ENCODE peak calls at places on chromosomes 4 and X, in five cellular contexts. K, X, I, O and P are unnamed samples.

GRCh38 chr4:36243355-36244256 is 708 bp downstream of the ARAP2 start:
- DNase-seq in O (peak), I (no peak), K (no peak), X (peak), P (no peak)

GRCh38 chr4:86106475-86106874 is 253.4 kb downstream of the MAPK10 start:
- DNase-seq in K (no peak), X (no peak), I (no peak), O (no peak), P (no peak)

GRCh38 chrX:101260435-101260834 is 30.7 kb downstream of the TAF7L start:
- DNase-seq in I (no peak), K (no peak), X (no peak), O (no peak), P (peak)

GRCh38 chr4:139175647-139176298 is 1.2 kb downstream of the ELF2 start:
- DNase-seq in I (no peak), O (no peak), X (no peak), K (no peak), P (no peak)

GRCh38 chrX:9644335-9644734 is 121.3 kb downstream of the GPR143 start:
- DNase-seq in K (no peak), I (no peak), O (peak), X (no peak), P (peak)

GRCh38 chr4:186104114-186104894 is at the start of gene FAM149A:
- DNase-seq in I (no peak), X (no peak), O (peak), K (no peak), P (no peak)

GRCh38 chr4:155809835-155810234 is 51.0 kb downstream of the GUCY1B1 start:
- DNase-seq in O (no peak), I (no peak), X (no peak), K (peak), P (peak)

GRCh38 chr4:80393246-80393969 is 57.9 kb downstream of the CFAP299 start:
- DNase-seq in I (peak), O (no peak), X (no peak), K (peak), P (no peak)

GRCh38 chrX:40683245-40683644 is 35.9 kb upstream of the CXorf38 start:
- DNase-seq in O (no peak), I (no peak), X (no peak), K (no peak), P (no peak)